ENCODE peak calls at places on chromosomes 16 and 17, in six cellular contexts. One of them, this sample, is unnamed.

GRCh38 chr16:79767597-79768280 is 167.2 kb upstream of the MAF start:
- DNase-seq in kidney: peak
- DNase-seq in bronchial epithelial cell: peak
- DNase-seq in body of pancreas: peak
- DNase-seq in cardiac fibroblast: peak
- DNase-seq in tibial artery: peak
- DNase-seq in this sample: no peak

GRCh38 chr17:32609085-32609484 is 122.3 kb downstream of the CDK5R1 start:
- DNase-seq in bronchial epithelial cell: peak
- DNase-seq in body of pancreas: peak
- DNase-seq in tibial artery: no peak
- DNase-seq in kidney: peak
- DNase-seq in cardiac fibroblast: peak
- DNase-seq in this sample: no peak

GRCh38 chr16:83666449-83666848 is 141.3 kb upstream of the HSBP1 start:
- DNase-seq in tibial artery: no peak
- DNase-seq in bronchial epithelial cell: no peak
- DNase-seq in kidney: no peak
- DNase-seq in body of pancreas: no peak
- DNase-seq in cardiac fibroblast: no peak
- DNase-seq in this sample: no peak

GRCh38 chr17:14792751-14793150 is 472.4 kb downstream of the PMP22 start:
- DNase-seq in body of pancreas: peak
- DNase-seq in bronchial epithelial cell: peak
- DNase-seq in tibial artery: no peak
- DNase-seq in kidney: no peak
- DNase-seq in cardiac fibroblast: no peak
- DNase-seq in this sample: no peak

GRCh38 chr17:60231234-60231633 is 81.5 kb downstream of the CA4 start:
- DNase-seq in bronchial epithelial cell: peak
- DNase-seq in body of pancreas: no peak
- DNase-seq in cardiac fibroblast: peak
- DNase-seq in kidney: no peak
- DNase-seq in tibial artery: no peak
- DNase-seq in this sample: no peak

GRCh38 chr16:28311413-28311812 is 19.1 kb downstream of the SBK1 start:
- DNase-seq in tibial artery: no peak
- DNase-seq in kidney: no peak
- DNase-seq in cardiac fibroblast: no peak
- DNase-seq in bronchial epithelial cell: no peak
- DNase-seq in body of pancreas: no peak
- DNase-seq in this sample: no peak

GRCh38 chr17:80688994-80689635 is 144.5 kb downstream of the RPTOR start:
- DNase-seq in kidney: no peak
- DNase-seq in bronchial epithelial cell: no peak
- DNase-seq in cardiac fibroblast: no peak
- DNase-seq in tibial artery: no peak
- DNase-seq in body of pancreas: no peak
- DNase-seq in this sample: no peak

GRCh38 chr16:70470927-70471341 is 16.5 kb downstream of the FCSK start:
- DNase-seq in kidney: no peak
- DNase-seq in bronchial epithelial cell: no peak
- DNase-seq in tibial artery: no peak
- DNase-seq in body of pancreas: peak
- DNase-seq in cardiac fibroblast: peak
- DNase-seq in this sample: no peak

GRCh38 chr17:73192219-73192893 is 499 bp upstream of the COG1 start:
- DNase-seq in cardiac fibroblast: peak
- DNase-seq in tibial artery: peak
- DNase-seq in bronchial epithelial cell: peak
- DNase-seq in kidney: peak
- DNase-seq in body of pancreas: peak
- DNase-seq in this sample: no peak

GRCh38 chr17:79993390-79994221 is 42.1 kb downstream of the TBC1D16 start:
- DNase-seq in tibial artery: peak
- DNase-seq in cardiac fibroblast: peak
- DNase-seq in bronchial epithelial cell: peak
- DNase-seq in body of pancreas: peak
- DNase-seq in kidney: peak
- DNase-seq in this sample: peak

GRCh38 chr16:85615014-85615851 is 2.1 kb downstream of the GSE1 start:
- DNase-seq in body of pancreas: peak
- DNase-seq in tibial artery: peak
- DNase-seq in cardiac fibroblast: no peak
- DNase-seq in kidney: peak
- DNase-seq in bronchial epithelial cell: peak
- DNase-seq in this sample: no peak

GRCh38 chr17:59234631-59235030 is 14.3 kb downstream of the GDPD1 start:
- DNase-seq in body of pancreas: no peak
- DNase-seq in tibial artery: no peak
- DNase-seq in bronchial epithelial cell: no peak
- DNase-seq in cardiac fibroblast: no peak
- DNase-seq in kidney: no peak
- DNase-seq in this sample: no peak

GRCh38 chr16:19354371-19354770 is 63.3 kb upstream of the TMC5 start:
- DNase-seq in kidney: no peak
- DNase-seq in tibial artery: no peak
- DNase-seq in bronchial epithelial cell: no peak
- DNase-seq in cardiac fibroblast: no peak
- DNase-seq in body of pancreas: no peak
- DNase-seq in this sample: no peak

GRCh38 chr17:77356109-77356689 is 215.4 kb downstream of the SEC14L1 start:
- DNase-seq in cardiac fibroblast: peak
- DNase-seq in tibial artery: no peak
- DNase-seq in body of pancreas: no peak
- DNase-seq in kidney: no peak
- DNase-seq in bronchial epithelial cell: peak
- DNase-seq in this sample: no peak

GRCh38 chr17:67891481-67892119 is 66.3 kb downstream of the BPTF start:
- DNase-seq in kidney: no peak
- DNase-seq in bronchial epithelial cell: peak
- DNase-seq in body of pancreas: peak
- DNase-seq in cardiac fibroblast: peak
- DNase-seq in tibial artery: no peak
- DNase-seq in this sample: peak

GRCh38 chr17:82843904-82844640 is 4.2 kb upstream of the ZNF750 start:
- DNase-seq in tibial artery: peak
- DNase-seq in bronchial epithelial cell: no peak
- DNase-seq in kidney: no peak
- DNase-seq in cardiac fibroblast: no peak
- DNase-seq in body of pancreas: no peak
- DNase-seq in this sample: no peak

GRCh38 chr16:56603589-56603988 is 4.8 kb upstream of the MT2A start:
- DNase-seq in kidney: no peak
- DNase-seq in bronchial epithelial cell: peak
- DNase-seq in tibial artery: peak
- DNase-seq in body of pancreas: peak
- DNase-seq in cardiac fibroblast: peak
- DNase-seq in this sample: no peak

GRCh38 chr17:16243385-16243784 is 26.4 kb downstream of the PIGL start:
- DNase-seq in bronchial epithelial cell: no peak
- DNase-seq in kidney: no peak
- DNase-seq in cardiac fibroblast: no peak
- DNase-seq in tibial artery: no peak
- DNase-seq in body of pancreas: no peak
- DNase-seq in this sample: no peak

GRCh38 chr17:57940217-57940616 is 15.0 kb downstream of the CUEDC1 start:
- DNase-seq in bronchial epithelial cell: no peak
- DNase-seq in body of pancreas: no peak
- DNase-seq in cardiac fibroblast: no peak
- DNase-seq in kidney: no peak
- DNase-seq in tibial artery: no peak
- DNase-seq in this sample: no peak

GRCh38 chr17:15965510-15965909 is 20.6 kb downstream of the ADORA2B start:
- DNase-seq in cardiac fibroblast: no peak
- DNase-seq in tibial artery: no peak
- DNase-seq in body of pancreas: no peak
- DNase-seq in kidney: no peak
- DNase-seq in bronchial epithelial cell: no peak
- DNase-seq in this sample: no peak

GRCh38 chr17:57872536-57872935 is 22.7 kb upstream of the MRPS23 start:
- DNase-seq in cardiac fibroblast: no peak
- DNase-seq in body of pancreas: no peak
- DNase-seq in bronchial epithelial cell: no peak
- DNase-seq in kidney: peak
- DNase-seq in tibial artery: no peak
- DNase-seq in this sample: no peak

GRCh38 chr17:72063756-72064461 is 56.9 kb upstream of the SOX9 start:
- DNase-seq in tibial artery: no peak
- DNase-seq in body of pancreas: no peak
- DNase-seq in cardiac fibroblast: no peak
- DNase-seq in bronchial epithelial cell: peak
- DNase-seq in kidney: no peak
- DNase-seq in this sample: no peak

GRCh38 chr17:32161029-32161428 is 18.7 kb downstream of the RHOT1 start:
- DNase-seq in body of pancreas: no peak
- DNase-seq in tibial artery: no peak
- DNase-seq in kidney: no peak
- DNase-seq in cardiac fibroblast: peak
- DNase-seq in bronchial epithelial cell: no peak
- DNase-seq in this sample: peak

GRCh38 chr17:57672205-57672632 is 72.9 kb downstream of the CCDC182 start:
- DNase-seq in kidney: no peak
- DNase-seq in tibial artery: no peak
- DNase-seq in bronchial epithelial cell: peak
- DNase-seq in cardiac fibroblast: no peak
- DNase-seq in body of pancreas: no peak
- DNase-seq in this sample: no peak

GRCh38 chr16:72927199-72928088 is 120.5 kb downstream of the ZFHX3 start:
- DNase-seq in kidney: peak
- DNase-seq in cardiac fibroblast: peak
- DNase-seq in tibial artery: no peak
- DNase-seq in body of pancreas: no peak
- DNase-seq in bronchial epithelial cell: peak
- DNase-seq in this sample: no peak

GRCh38 chr17:28369684-28370034 is 448 bp downstream of the VTN start:
- DNase-seq in bronchial epithelial cell: no peak
- DNase-seq in body of pancreas: no peak
- DNase-seq in kidney: no peak
- DNase-seq in tibial artery: no peak
- DNase-seq in cardiac fibroblast: no peak
- DNase-seq in this sample: no peak

GRCh38 chr17:28368915-28369683 is 1.0 kb downstream of the VTN start:
- DNase-seq in tibial artery: no peak
- DNase-seq in bronchial epithelial cell: no peak
- DNase-seq in kidney: no peak
- DNase-seq in cardiac fibroblast: no peak
- DNase-seq in body of pancreas: no peak
- DNase-seq in this sample: no peak

GRCh38 chr17:28370035-28370743 is at the start of gene VTN:
- DNase-seq in tibial artery: peak
- DNase-seq in body of pancreas: peak
- DNase-seq in bronchial epithelial cell: no peak
- DNase-seq in kidney: peak
- DNase-seq in cardiac fibroblast: no peak
- DNase-seq in this sample: no peak

GRCh38 chr17:28371245-28372202 is at the start of gene SARM1:
- DNase-seq in cardiac fibroblast: peak
- DNase-seq in tibial artery: peak
- DNase-seq in body of pancreas: peak
- DNase-seq in kidney: peak
- DNase-seq in bronchial epithelial cell: no peak
- DNase-seq in this sample: no peak

GRCh38 chr17:28370744-28371103 is 617 bp upstream of the VTN start:
- DNase-seq in kidney: no peak
- DNase-seq in body of pancreas: no peak
- DNase-seq in tibial artery: no peak
- DNase-seq in bronchial epithelial cell: no peak
- DNase-seq in cardiac fibroblast: no peak
- DNase-seq in this sample: no peak
- H3K4me3 ChIP-seq in kidney: no peak
- H3K4me3 ChIP-seq in body of pancreas: no peak
- H3K4me3 ChIP-seq in tibial artery: peak
- H3K4me3 ChIP-seq in bronchial epithelial cell: no peak
- H3K4me3 ChIP-seq in cardiac fibroblast: peak
- H3K4me3 ChIP-seq in this sample: no peak

GRCh38 chr17:5786510-5786875 is 202.2 kb upstream of the NLRP1 start:
- DNase-seq in tibial artery: no peak
- DNase-seq in cardiac fibroblast: no peak
- DNase-seq in kidney: no peak
- DNase-seq in body of pancreas: no peak
- DNase-seq in bronchial epithelial cell: no peak
- DNase-seq in this sample: no peak
- H3K4me3 ChIP-seq in tibial artery: no peak
- H3K4me3 ChIP-seq in cardiac fibroblast: no peak
- H3K4me3 ChIP-seq in kidney: no peak
- H3K4me3 ChIP-seq in body of pancreas: no peak
- H3K4me3 ChIP-seq in bronchial epithelial cell: no peak
- H3K4me3 ChIP-seq in this sample: no peak

DNA sequence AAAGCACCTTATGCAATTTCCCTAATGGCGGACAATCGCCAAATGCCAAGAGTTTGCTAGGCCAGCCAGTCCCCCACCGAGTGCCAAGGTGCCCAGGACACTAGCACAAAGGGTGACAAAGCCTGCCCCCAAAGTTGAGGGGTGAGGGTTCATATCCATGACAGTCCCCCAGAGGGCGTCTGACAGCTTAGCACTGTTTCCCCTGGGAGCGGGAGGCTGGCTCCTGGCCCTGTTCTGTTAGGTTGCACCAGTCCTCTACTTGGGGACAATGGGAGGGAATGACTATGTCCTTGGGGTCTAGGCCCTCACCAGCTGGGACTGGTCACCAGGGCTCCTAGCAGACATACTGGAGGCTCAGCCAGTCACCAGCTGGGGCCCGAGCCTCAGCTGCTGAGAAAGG is 66.9 kb downstream of the MYO18A start:
- DNase-seq in body of pancreas: no peak
- DNase-seq in cardiac fibroblast: no peak
- DNase-seq in tibial artery: no peak
- DNase-seq in bronchial epithelial cell: no peak
- DNase-seq in kidney: no peak
- DNase-seq in this sample: no peak
- H3K4me3 ChIP-seq in body of pancreas: no peak
- H3K4me3 ChIP-seq in cardiac fibroblast: no peak
- H3K4me3 ChIP-seq in tibial artery: no peak
- H3K4me3 ChIP-seq in bronchial epithelial cell: no peak
- H3K4me3 ChIP-seq in kidney: no peak
- H3K4me3 ChIP-seq in this sample: no peak

GRCh38 chr17:75754378-75755204 is 10.4 kb downstream of the GALK1 start:
- DNase-seq in body of pancreas: no peak
- DNase-seq in bronchial epithelial cell: no peak
- DNase-seq in tibial artery: no peak
- DNase-seq in cardiac fibroblast: no peak
- DNase-seq in kidney: no peak
- DNase-seq in this sample: no peak
- H3K4me3 ChIP-seq in body of pancreas: no peak
- H3K4me3 ChIP-seq in bronchial epithelial cell: no peak
- H3K4me3 ChIP-seq in tibial artery: peak
- H3K4me3 ChIP-seq in cardiac fibroblast: no peak
- H3K4me3 ChIP-seq in kidney: no peak
- H3K4me3 ChIP-seq in this sample: no peak

This sample was measured in epithelial cell of proximal tubule.